ENCODE peak calls at places on chromosomes 13 and 19, in seven cellular contexts. T is heart left ventricle, R is mammary epithelial cell, W is neural progenitor cell, P is H1, Y is left ventricle myocardium inferior, J is transverse colon. Q is an unnamed sample.

GRCh38 chr13:67238277-67238859 is 8.2 kb upstream of the PCDH9 start:
- DNase-seq in T (no peak), R (peak; percentile 9), W (no peak), P (no peak), Y (no peak), J (no peak), Q (no peak)

GRCh38 chr19:7729211-7729610 is 2.7 kb downstream of the CLEC4G start:
- DNase-seq in T (no peak), R (no peak), W (no peak), P (peak; percentile 60), Y (no peak), J (no peak), Q (no peak)

GRCh38 chr19:28522545-28522922 is 690.4 kb downstream of the UQCRFS1 start:
- DNase-seq in T (no peak), R (no peak), W (no peak), P (peak; percentile 37), Y (no peak), J (no peak), Q (no peak)

GRCh38 chr19:33804021-33804799 is 7.5 kb downstream of the KCTD15 start:
- DNase-seq in T (peak; percentile 73), R (peak; percentile 15), W (no peak), P (no peak), Y (peak; percentile 71), J (peak; percentile 94), Q (no peak)

GRCh38 chr13:95137096-95137495 is 164.2 kb downstream of the ABCC4 start:
- DNase-seq in T (no peak), R (no peak), W (no peak), P (no peak), Y (no peak), J (no peak), Q (no peak)

GRCh38 chr13:111051041-111051440 is 64.1 kb upstream of the ARHGEF7 start:
- DNase-seq in T (no peak), R (no peak), W (no peak), P (no peak), Y (no peak), J (no peak), Q (no peak)

GRCh38 chr19:6264803-6265202 is 15.0 kb downstream of the MLLT1 start:
- DNase-seq in T (no peak), R (no peak), W (no peak), P (no peak), Y (no peak), J (no peak), Q (no peak)

GRCh38 chr13:99124695-99125334 is 75.8 kb upstream of the UBAC2 start:
- DNase-seq in T (no peak), R (peak; percentile 66), W (no peak), P (no peak), Y (no peak), J (no peak), Q (no peak)

GRCh38 chr19:33245948-33246728 is 20.5 kb upstream of the SLC7A10 start:
- DNase-seq in T (peak; percentile 43), R (no peak), W (no peak), P (peak; percentile 73), Y (peak; percentile 54), J (no peak), Q (no peak)

GRCh38 chr13:42814868-42815267 is 33.5 kb downstream of the FAM216B start:
- DNase-seq in T (no peak), R (peak; percentile 70), W (no peak), P (no peak), Y (no peak), J (no peak), Q (no peak)

GRCh38 chr19:11435833-11436313 is 438 bp downstream of the PRKCSH start:
- DNase-seq in T (no peak), R (no peak), W (peak; percentile 55), P (no peak), Y (no peak), J (peak; percentile 45), Q (no peak)

GRCh38 chr19:10510301-10510802 is 6.9 kb downstream of the S1PR5 start:
- DNase-seq in T (no peak), R (peak; percentile 72), W (peak; percentile 64), P (peak; percentile 98), Y (no peak), J (peak; percentile 33), Q (peak; percentile 61)

GRCh38 chr13:102399791-102400618 is 1.8 kb downstream of the FGF14 start:
- DNase-seq in T (peak; percentile 37), R (peak; percentile 3), W (peak; percentile 46), P (peak; percentile 72), Y (peak; percentile 25), J (peak; percentile 9), Q (no peak)

GRCh38 chr13:65999441-65999840 is 1230.7 kb downstream of the PCDH9 start:
- DNase-seq in T (no peak), R (peak; percentile 14), W (no peak), P (no peak), Y (no peak), J (no peak), Q (no peak)

GRCh38 chr13:50326746-50327145 is 311.5 kb downstream of the KCNRG start:
- DNase-seq in T (no peak), R (no peak), W (no peak), P (no peak), Y (no peak), J (no peak), Q (no peak)

GRCh38 chr13:27170221-27170520 is 1.4 kb downstream of the USP12 start:
- DNase-seq in T (no peak), R (peak; percentile 70), W (no peak), P (no peak), Y (no peak), J (no peak), Q (no peak)

GRCh38 chr19:50568321-50569022 is at the start of gene LRRC4B:
- DNase-seq in T (no peak), R (no peak), W (peak; percentile 79), P (peak; percentile 77), Y (no peak), J (no peak), Q (no peak)

DNA sequence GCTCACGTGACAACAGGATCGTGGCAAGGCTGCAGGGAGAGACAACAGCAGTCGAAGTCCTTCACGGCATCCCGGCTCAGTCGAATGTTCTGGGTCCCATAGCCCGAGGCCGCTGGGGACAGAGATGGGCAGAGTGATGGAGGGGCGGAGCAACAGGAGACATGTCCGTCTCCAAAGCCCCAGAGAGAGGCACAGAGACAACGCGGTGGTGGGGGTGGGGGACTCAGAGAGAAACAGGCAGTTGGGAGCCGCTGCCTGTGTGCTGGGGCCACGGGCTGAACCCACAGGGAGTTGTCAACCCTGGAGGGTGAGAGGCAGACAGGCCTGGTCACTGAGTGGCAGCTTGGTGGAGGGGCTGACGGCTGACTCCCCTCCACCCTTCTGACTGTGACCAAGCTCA is 20.4 kb downstream of the NOSIP start:
- DNase-seq in T (peak; percentile 49), R (no peak), W (no peak), P (no peak), Y (no peak), J (no peak), Q (no peak)
- H3K27ac ChIP-seq in T (no peak overlapping the region), R (no peak overlapping the region), W (no peak overlapping the region), P (no peak overlapping the region), Y (peak overlapping the region; percentile 66), J (peak overlapping the region; percentile 79), Q (peak overlapping the region; percentile 61)

DNA sequence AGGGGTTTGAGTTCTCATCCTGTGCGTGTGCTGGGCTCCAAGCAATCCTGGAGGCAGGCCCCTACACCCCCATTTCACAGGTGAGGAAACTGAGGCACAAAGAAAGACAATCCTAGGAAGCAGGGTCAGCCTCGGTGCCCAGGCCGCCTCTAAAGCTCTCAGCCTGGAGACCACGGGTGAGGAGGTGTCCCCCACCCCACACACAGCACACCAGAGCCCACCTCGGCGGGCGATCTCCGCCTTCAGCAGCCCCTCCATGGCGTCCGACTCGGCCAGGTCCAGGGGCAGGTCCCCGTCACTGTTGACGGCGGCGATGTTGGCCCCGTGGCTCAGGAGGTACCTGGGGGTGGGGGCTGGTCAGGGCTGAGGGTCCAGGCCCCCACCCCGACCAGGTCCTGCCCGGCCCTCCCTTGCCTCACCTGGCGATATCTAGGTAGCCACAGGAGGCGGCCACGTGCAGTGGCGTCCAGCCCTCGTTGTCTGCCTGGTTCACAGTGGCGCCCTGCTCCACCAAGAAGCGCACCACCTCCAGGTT is 5.1 kb downstream of the PPP1R12C start:
- DNase-seq in T (peak; percentile 26), R (no peak), W (no peak), P (no peak), Y (no peak), J (no peak), Q (no peak)
- H3K27ac ChIP-seq in T (peak overlapping the region; percentile 90), R (no peak overlapping the region), W (no peak overlapping the region), P (no peak overlapping the region), Y (peak overlapping the region; percentile 95), J (peak overlapping the region; percentile 96), Q (no peak overlapping the region)

DNA sequence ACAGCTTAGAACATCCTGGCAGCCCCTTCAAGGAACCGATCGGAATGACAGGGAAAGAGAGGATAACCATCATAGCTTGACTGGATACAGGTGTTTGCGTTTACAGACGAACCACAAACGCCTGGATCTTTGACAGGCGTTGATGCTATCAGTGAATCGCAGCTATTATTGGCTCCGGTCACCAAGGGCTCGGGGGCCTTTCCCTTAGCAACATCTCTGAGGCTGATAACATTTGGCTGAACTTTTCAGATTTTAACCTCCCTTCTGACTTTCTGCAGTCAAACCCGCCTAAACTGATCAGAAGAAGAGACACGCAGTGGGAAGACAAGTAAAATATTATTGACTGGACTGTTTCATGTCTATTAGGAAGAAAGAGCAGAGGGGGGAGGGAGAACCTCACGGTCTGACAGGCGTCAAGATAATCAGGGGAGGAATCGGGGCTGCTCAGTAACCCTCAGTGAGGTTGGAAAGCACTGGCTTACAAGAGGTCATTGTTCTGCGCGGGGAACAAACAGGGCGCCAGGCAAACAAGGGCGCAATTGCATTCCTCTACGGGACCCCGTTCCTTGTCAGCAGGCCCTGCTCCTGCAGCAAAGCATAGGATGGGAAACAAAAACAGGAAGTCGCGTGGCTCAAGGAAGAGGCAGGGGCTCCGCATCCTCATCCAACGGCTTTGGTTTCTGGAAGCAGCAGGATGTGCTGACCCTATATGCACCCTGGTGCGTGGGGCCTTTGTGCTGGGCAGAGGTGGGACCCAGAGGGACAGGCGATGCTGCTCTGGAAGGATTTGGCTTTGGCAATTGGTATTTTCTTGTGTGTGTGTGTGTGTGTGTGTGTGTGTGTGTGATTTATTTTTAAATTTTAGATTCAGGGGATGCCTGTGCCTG is 322.2 kb upstream of the ZNF507 start:
- DNase-seq in T (no peak), R (no peak), W (peak; percentile 29), P (no peak), Y (no peak), J (no peak), Q (no peak)
- H3K27ac ChIP-seq in T (no peak overlapping the region), R (no peak overlapping the region), W (no peak overlapping the region), P (no peak overlapping the region), Y (no peak overlapping the region), J (no peak overlapping the region), Q (no peak overlapping the region)

DNA sequence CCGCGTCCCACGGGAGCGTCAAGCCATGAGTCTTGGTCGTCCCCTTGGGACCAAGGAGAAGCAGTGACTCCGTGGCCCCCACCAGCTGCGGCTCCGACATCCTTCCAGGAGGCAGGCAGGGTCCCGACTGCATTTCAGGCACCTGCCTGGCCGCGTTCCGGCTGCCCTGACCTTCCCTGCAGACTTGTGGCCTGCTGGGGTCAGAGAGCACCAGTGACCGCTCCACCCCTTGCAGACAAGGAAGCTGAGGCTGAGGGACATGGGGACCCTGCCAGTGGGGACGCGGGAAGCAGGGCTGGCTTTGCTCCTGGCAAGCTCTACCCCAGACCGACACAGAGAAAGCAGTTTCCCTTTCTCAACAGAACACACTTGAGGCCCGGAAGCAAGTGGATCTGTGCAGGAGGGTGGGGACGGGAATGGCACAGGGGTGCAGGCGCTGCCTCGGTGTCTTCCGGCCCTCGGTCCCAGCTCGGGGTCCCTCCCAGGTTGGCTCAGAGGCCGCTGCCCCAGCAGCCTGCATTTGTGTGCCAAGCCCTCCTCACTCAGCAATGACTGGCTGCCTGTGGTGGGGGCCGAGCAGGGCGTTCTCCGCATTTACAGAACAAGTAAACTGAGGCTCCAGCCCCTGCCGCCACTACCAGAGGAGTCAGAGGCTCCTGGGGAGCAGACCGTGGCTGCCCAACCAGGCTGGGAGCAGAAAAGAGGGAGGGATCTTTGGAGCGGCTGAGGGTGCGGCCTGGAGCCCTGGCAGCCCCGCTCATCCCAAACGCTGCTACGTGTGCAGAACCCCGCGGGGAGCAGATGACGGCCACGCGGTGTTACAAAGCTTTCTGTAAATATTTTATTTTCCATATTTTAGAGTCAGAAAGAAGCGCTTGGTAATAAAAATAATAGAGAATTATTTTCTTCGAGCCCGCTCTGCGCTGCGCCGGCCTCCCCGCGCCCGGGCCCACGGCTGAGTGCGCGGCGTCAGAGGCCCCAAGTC is 43.9 kb downstream of the GAS6 start:
- DNase-seq in T (no peak), R (no peak), W (no peak), P (no peak), Y (no peak), J (no peak), Q (no peak)
- H3K27ac ChIP-seq in T (peak overlapping the region; percentile 84), R (no peak overlapping the region), W (no peak overlapping the region), P (no peak overlapping the region), Y (peak overlapping the region; percentile 91), J (peak overlapping the region; percentile 64), Q (no peak overlapping the region)

Q was measured in CD4-positive, alpha-beta T cell.